ENCODE peak calls at places on chromosomes 3 and 15, in eight cellular contexts. M, Q, U, X, K, L, V and Z are unnamed samples.

GRCh38 chr15:62087671-62088360 is 21.0 kb downstream of the C2CD4A start:
- DNase-seq in M (no peak), K (peak; percentile 49), Q (no peak), V (no peak), X (no peak), L (no peak), U (no peak), Z (no peak)

GRCh38 chr15:83695246-83695645 is 41.3 kb downstream of the ADAMTSL3 start:
- DNase-seq in M (no peak), V (no peak), L (no peak), X (no peak), K (no peak), Q (no peak), U (no peak), Z (no peak)

GRCh38 chr3:50580683-50581458 is 11.5 kb downstream of the HEMK1 start:
- DNase-seq in X (no peak), M (no peak), Q (no peak), U (no peak), L (no peak), K (peak; percentile 53), V (no peak), Z (no peak)

GRCh38 chr3:170226426-170226960 is 4.3 kb downstream of the PRKCI start:
- DNase-seq in V (no peak), L (no peak), M (no peak), K (no peak), X (no peak), Q (no peak), U (no peak), Z (no peak)

GRCh38 chr15:31175484-31175883 is 74.0 kb upstream of the TRPM1 start:
- DNase-seq in V (no peak), Q (no peak), M (no peak), U (no peak), X (no peak), L (no peak), K (no peak), Z (no peak)

GRCh38 chr3:128075516-128076464 is 23.6 kb downstream of the SEC61A1 start:
- DNase-seq in X (peak; percentile 80), Q (peak; percentile 74), K (peak; percentile 90), U (peak; percentile 95), M (peak; percentile 99), L (peak; percentile 90), V (peak; percentile 89), Z (peak; percentile 86)

GRCh38 chr15:101276501-101277037 is 716 bp downstream of the SELENOS start:
- DNase-seq in Q (no peak), K (no peak), U (peak; percentile 59), V (no peak), L (peak; percentile 49), X (no peak), M (no peak), Z (no peak)

GRCh38 chr3:45988804-45989203 is 6.8 kb downstream of the FYCO1 start:
- DNase-seq in V (no peak), K (no peak), L (no peak), M (no peak), X (no peak), U (no peak), Q (no peak), Z (no peak)

GRCh38 chr15:27871078-27871695 is 227.9 kb downstream of the OCA2 start:
- DNase-seq in V (no peak), Q (no peak), X (no peak), M (no peak), U (no peak), L (no peak), K (no peak), Z (no peak)

GRCh38 chr3:45224824-45225464 is 1.1 kb downstream of the TMEM158 start:
- DNase-seq in L (peak; percentile 89), X (peak; percentile 72), Q (peak; percentile 47), U (peak; percentile 95), M (peak; percentile 93), K (peak; percentile 71), V (peak; percentile 74), Z (peak; percentile 73)

GRCh38 chr3:113607219-113607596 is 74.9 kb downstream of the SIDT1 start:
- DNase-seq in U (no peak), V (no peak), L (no peak), M (no peak), X (no peak), K (no peak), Q (no peak), Z (no peak)

GRCh38 chr3:32177702-32178198 is 60.7 kb upstream of the CMTM8 start:
- DNase-seq in L (peak; percentile 78), U (peak; percentile 87), V (no peak), X (peak; percentile 62), Q (peak; percentile 20), M (no peak), K (peak; percentile 83), Z (peak; percentile 76)

GRCh38 chr3:72164635-72164978 is 379.7 kb upstream of the PROK2 start:
- DNase-seq in K (no peak), X (no peak), U (no peak), L (no peak), M (no peak), Q (no peak), V (no peak), Z (no peak)

GRCh38 chr15:25712961-25713355 is 150.2 kb downstream of the ATP10A start:
- DNase-seq in U (no peak), Q (no peak), L (no peak), V (no peak), M (no peak), X (no peak), K (no peak), Z (no peak)

GRCh38 chr3:11764931-11765363 is 81.7 kb downstream of the TAMM41 start:
- DNase-seq in U (no peak), X (no peak), L (no peak), K (no peak), V (no peak), Q (no peak), M (no peak), Z (no peak)

GRCh38 chr3:168990111-168990510 is 673.4 kb downstream of the MECOM start:
- DNase-seq in U (no peak), K (no peak), Q (no peak), M (no peak), X (no peak), L (no peak), V (no peak), Z (no peak)

GRCh38 chr3:129567932-129568331 is 25.0 kb downstream of the H1-8 start:
- DNase-seq in M (no peak), U (no peak), V (no peak), K (no peak), X (no peak), L (no peak), Q (no peak), Z (no peak)

GRCh38 chr3:25831578-25831977 is 41.7 kb downstream of the OXSM start:
- DNase-seq in X (no peak), K (no peak), U (peak; percentile 41), V (no peak), Q (no peak), M (no peak), L (peak; percentile 11), Z (no peak)

GRCh38 chr15:37246065-37246464 is 145.7 kb upstream of the MEIS2 start:
- DNase-seq in X (no peak), U (no peak), K (no peak), V (no peak), M (no peak), L (no peak), Q (no peak), Z (no peak)

GRCh38 chr3:76949462-76949861 is 90.4 kb upstream of the ROBO2 start:
- DNase-seq in Q (no peak), X (no peak), M (no peak), L (no peak), V (no peak), K (no peak), U (no peak), Z (no peak)

GRCh38 chr3:38657369-38657768 is 7.9 kb upstream of the SCN5A start:
- DNase-seq in M (no peak), U (no peak), V (no peak), L (no peak), K (no peak), Q (no peak), X (no peak), Z (no peak)

GRCh38 chr3:18660059-18660458 is 234.9 kb upstream of the SATB1 start:
- DNase-seq in M (no peak), K (no peak), V (no peak), U (no peak), L (no peak), X (no peak), Q (no peak), Z (no peak)

GRCh38 chr3:156750191-156750873 is 75.8 kb upstream of the LEKR1 start:
- DNase-seq in Q (no peak), V (no peak), M (no peak), U (peak; percentile 64), L (no peak), X (no peak), K (no peak), Z (no peak)

GRCh38 chr3:123655400-123655799 is 70.5 kb upstream of the HACD2 start:
- DNase-seq in M (no peak), Q (no peak), U (no peak), X (no peak), L (no peak), V (no peak), K (no peak), Z (no peak)
- H3K4me1 ChIP-seq in M (peaks cover 56% of the 10 kb centered on the region), Q (peaks cover 47% of the 10 kb centered on the region), U (no peaks in the 10 kb centered on the region), X (peaks cover 10% of the 10 kb centered on the region), L (no peaks in the 10 kb centered on the region), V (peaks cover 10% of the 10 kb centered on the region), K (peaks cover 6% of the 10 kb centered on the region), Z (peaks cover 60% of the 10 kb centered on the region)

GRCh38 chr15:72368895-72369294 is 6.9 kb downstream of the HEXA start:
- DNase-seq in U (no peak), X (peak; percentile 37), M (no peak), L (no peak), V (peak; percentile 19), K (no peak), Q (no peak), Z (peak; percentile 44)
- H3K4me3 ChIP-seq in U (no peak overlapping the region), X (no peak overlapping the region), M (no peak overlapping the region), L (no peak overlapping the region), V (no peak overlapping the region), K (no peak overlapping the region), Q (no peak overlapping the region), Z (no peak overlapping the region)

GRCh38 chr3:151217208-151217607 is 14.2 kb upstream of the GPR171 start:
- DNase-seq in K (no peak), X (no peak), U (no peak), V (no peak), Q (no peak), L (no peak), M (no peak), Z (no peak)

GRCh38 chr3:151213881-151214280 is 10.9 kb upstream of the GPR171 start:
- DNase-seq in U (no peak), Q (no peak), M (no peak), V (no peak), L (no peak), X (no peak), K (no peak), Z (no peak)

GRCh38 chr3:151213151-151213550 is 10.1 kb upstream of the GPR171 start:
- DNase-seq in U (no peak), M (no peak), Q (no peak), L (no peak), X (no peak), V (no peak), K (no peak), Z (no peak)

GRCh38 chr3:151216641-151217040 is 13.6 kb upstream of the GPR171 start:
- DNase-seq in U (no peak), X (no peak), V (no peak), Q (no peak), L (no peak), M (no peak), K (no peak), Z (no peak)

GRCh38 chr3:151214459-151214858 is 11.4 kb upstream of the GPR171 start:
- DNase-seq in Q (no peak), M (no peak), X (no peak), U (peak; percentile 12), K (no peak), L (no peak), V (no peak), Z (no peak)
- TF ChIP-seq CTCF in Q (no peak), M (no peak), X (no peak), U (peak; percentile 33), K (no peak), L (no peak), V (no peak), Z (no peak)

GRCh38 chr3:30623375-30623774 is 17.0 kb downstream of the TGFBR2 start:
- DNase-seq in Q (no peak), L (no peak), K (no peak), M (no peak), X (no peak), V (no peak), U (no peak), Z (no peak)
- H3K4me1 ChIP-seq in Q (peaks cover 84% of the 10 kb centered on the region), L (no peaks in the 10 kb centered on the region), K (peaks cover 4% of the 10 kb centered on the region), M (peaks cover 27% of the 10 kb centered on the region), X (no peaks in the 10 kb centered on the region), V (peaks cover 33% of the 10 kb centered on the region), U (peaks cover 13% of the 10 kb centered on the region), Z (peaks cover 82% of the 10 kb centered on the region)